ENCODE peak calls at places on chromosomes 3 and 15, in ten cellular contexts. E, Y, N, I, U, B, J, Z, O and S are unnamed samples.

GRCh38 chr3:105436687-105437086 is 70.0 kb downstream of the ALCAM start:
- DNase-seq in E (no peak), Y (no peak), N (no peak), I (no peak), U (no peak), B (no peak), J (no peak), Z (no peak), O (no peak), S (no peak)

GRCh38 chr3:15099364-15100098 is 583 bp upstream of the RBSN start:
- DNase-seq in E (no peak), Y (peak; percentile 13), N (no peak), I (no peak), U (no peak), B (no peak), J (no peak), Z (no peak), O (no peak), S (no peak)

GRCh38 chr15:50883903-50884302 is 24.6 kb upstream of the AP4E1 start:
- DNase-seq in E (no peak), Y (no peak), N (peak; percentile 73), I (no peak), U (no peak), B (no peak), J (peak; percentile 67), Z (no peak), O (no peak), S (no peak)

GRCh38 chr3:126543457-126544090 is 15.2 kb downstream of the C3orf22 start:
- DNase-seq in E (no peak), Y (peak; percentile 4), N (no peak), I (peak; percentile 29), U (peak; percentile 14), B (no peak), J (no peak), Z (no peak), O (no peak), S (no peak)

GRCh38 chr3:194198938-194199337 is 63.0 kb downstream of the HES1 start:
- DNase-seq in E (no peak), Y (no peak), N (no peak), I (no peak), U (no peak), B (no peak), J (no peak), Z (no peak), O (no peak), S (no peak)

GRCh38 chr15:80689716-80690115 is 5.4 kb upstream of the ABHD17C start:
- DNase-seq in E (no peak), Y (no peak), N (peak; percentile 23), I (no peak), U (no peak), B (no peak), J (peak; percentile 22), Z (no peak), O (no peak), S (no peak)

GRCh38 chr15:36658321-36658720 is 78.9 kb downstream of the CDIN1 start:
- DNase-seq in E (no peak), Y (no peak), N (no peak), I (no peak), U (no peak), B (no peak), J (no peak), Z (no peak), O (no peak), S (no peak)

GRCh38 chr3:137992592-137992991 is 17.4 kb upstream of the CLDN18 start:
- DNase-seq in E (no peak), Y (no peak), N (no peak), I (no peak), U (no peak), B (no peak), J (no peak), Z (no peak), O (no peak), S (no peak)

DNA sequence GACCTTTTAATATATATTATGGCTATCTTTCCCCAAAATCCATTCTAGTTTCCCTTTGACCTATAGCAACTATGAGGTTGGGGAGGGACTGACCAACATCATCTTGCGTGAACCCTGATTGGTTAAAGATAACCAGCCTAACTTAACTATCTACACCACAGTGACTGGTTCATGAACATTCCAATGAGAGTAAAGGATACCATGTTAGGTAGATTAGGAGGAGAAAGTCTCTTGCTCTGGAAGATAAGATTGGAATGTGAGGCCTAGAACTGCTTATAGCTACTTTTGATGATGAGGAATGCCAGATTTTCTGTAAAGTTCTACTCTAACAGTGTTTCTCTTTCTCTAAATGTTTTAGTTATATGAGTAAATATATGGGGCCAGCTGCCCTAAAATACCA is 481.3 kb downstream of the NSUN3 start:
- DNase-seq in E (no peak), Y (no peak), N (no peak), I (no peak), U (no peak), B (no peak), J (no peak), Z (no peak), O (no peak), S (no peak)
- TF ChIP-seq CTCF in E (no peak), Y (no peak), N (no peak), I (no peak), U (no peak), B (no peak), J (no peak), Z (no peak), O (no peak), S (no peak)

GRCh38 chr15:64045106-64045435 is 1.2 kb downstream of the DAPK2 start:
- DNase-seq in E (no peak), Y (no peak), N (no peak), I (no peak), U (no peak), B (peak; percentile 53), J (no peak), Z (no peak), O (no peak), S (peak; percentile 39)

GRCh38 chr15:64044315-64045105 is 1.8 kb downstream of the DAPK2 start:
- DNase-seq in E (no peak), Y (peak; percentile 25), N (peak; percentile 18), I (no peak), U (no peak), B (no peak), J (no peak), Z (no peak), O (no peak), S (peak; percentile 83)

GRCh38 chr15:64048766-64049165 is 2.5 kb upstream of the DAPK2 start:
- DNase-seq in E (no peak), Y (no peak), N (no peak), I (no peak), U (no peak), B (no peak), J (no peak), Z (no peak), O (no peak), S (no peak)

GRCh38 chr15:64045774-64046346 is 425 bp downstream of the DAPK2 start:
- DNase-seq in E (peak; percentile 65), Y (peak; percentile 29), N (no peak), I (peak; percentile 62), U (peak; percentile 39), B (no peak), J (no peak), Z (peak; percentile 35), O (no peak), S (peak; percentile 43)

DNA sequence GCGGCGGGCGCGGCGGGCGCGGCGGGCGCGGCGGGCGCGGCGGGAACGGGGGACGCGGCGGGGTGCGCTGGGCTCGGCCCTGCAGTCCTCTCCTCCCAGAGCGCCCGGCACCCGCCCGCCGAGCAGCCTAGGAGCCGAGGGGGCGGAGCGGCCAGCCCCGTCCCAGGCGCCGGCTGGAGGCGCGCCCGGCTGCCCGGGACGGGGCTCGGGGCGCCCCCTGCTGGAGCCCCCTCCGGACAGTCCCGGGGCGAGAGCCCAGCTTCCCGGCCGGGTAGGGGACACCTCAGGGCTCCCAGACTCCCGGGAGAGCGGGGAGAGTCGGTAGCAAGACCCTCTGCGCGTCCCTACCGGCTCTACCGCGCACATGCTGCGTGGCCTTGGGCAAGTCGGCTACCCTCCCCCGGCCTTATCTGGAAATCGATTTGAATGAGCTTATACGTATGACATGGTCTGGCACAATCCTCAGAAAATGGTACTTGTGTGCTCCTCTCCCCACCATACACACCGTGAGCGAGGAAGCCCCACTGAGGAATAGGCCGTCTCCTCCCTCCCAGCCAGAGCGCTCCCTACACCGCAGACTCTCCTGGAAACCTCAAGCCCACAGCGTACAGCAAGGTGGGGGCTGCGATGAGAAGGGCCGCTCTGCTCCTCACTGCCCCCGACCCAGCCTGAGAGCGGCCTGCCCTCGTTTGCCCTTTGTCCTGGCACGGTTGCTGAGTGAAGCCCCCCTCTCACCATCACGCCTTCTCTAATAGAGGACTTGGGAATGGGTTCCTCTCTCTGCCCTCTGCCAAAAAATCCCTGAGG is at the start of gene DAPK2:
- DNase-seq in E (peak; percentile 87), Y (peak; percentile 76), N (peak; percentile 58), I (peak; percentile 87), U (peak; percentile 75), B (peak; percentile 68), J (peak; percentile 37), Z (peak; percentile 70), O (peak; percentile 51), S (peak; percentile 95)
- TF ChIP-seq CTCF in E (peak; percentile 85), Y (peak; percentile 58), N (peak; percentile 58), I (peak; percentile 88), U (peak; percentile 72), B (peak; percentile 44), J (peak; percentile 67), Z (peak; percentile 83), O (peak; percentile 92), S (peak; percentile 73)

GRCh38 chr3:21117397-21117796 is 633.6 kb downstream of the ZNF385D start:
- DNase-seq in E (no peak), Y (no peak), N (no peak), I (no peak), U (no peak), B (no peak), J (no peak), Z (no peak), O (no peak), S (no peak)
- TF ChIP-seq CTCF in E (no peak), Y (no peak), N (no peak), I (no peak), U (no peak), B (no peak), J (no peak), Z (no peak), O (no peak), S (no peak)

GRCh38 chr3:8668216-8668615 is 23.6 kb upstream of the SSUH2 start:
- DNase-seq in E (no peak), Y (no peak), N (no peak), I (no peak), U (no peak), B (no peak), J (no peak), Z (no peak), O (no peak), S (no peak)

GRCh38 chr3:8673083-8673737 is 28.6 kb upstream of the SSUH2 start:
- DNase-seq in E (no peak), Y (no peak), N (no peak), I (no peak), U (no peak), B (no peak), J (no peak), Z (no peak), O (no peak), S (no peak)

GRCh38 chr3:8665407-8665896 is 20.9 kb upstream of the SSUH2 start:
- DNase-seq in E (no peak), Y (no peak), N (no peak), I (no peak), U (no peak), B (no peak), J (no peak), Z (no peak), O (no peak), S (peak; percentile 44)

GRCh38 chr3:8667429-8668091 is 23.0 kb upstream of the SSUH2 start:
- DNase-seq in E (no peak), Y (no peak), N (no peak), I (no peak), U (no peak), B (no peak), J (no peak), Z (no peak), O (no peak), S (no peak)

DNA sequence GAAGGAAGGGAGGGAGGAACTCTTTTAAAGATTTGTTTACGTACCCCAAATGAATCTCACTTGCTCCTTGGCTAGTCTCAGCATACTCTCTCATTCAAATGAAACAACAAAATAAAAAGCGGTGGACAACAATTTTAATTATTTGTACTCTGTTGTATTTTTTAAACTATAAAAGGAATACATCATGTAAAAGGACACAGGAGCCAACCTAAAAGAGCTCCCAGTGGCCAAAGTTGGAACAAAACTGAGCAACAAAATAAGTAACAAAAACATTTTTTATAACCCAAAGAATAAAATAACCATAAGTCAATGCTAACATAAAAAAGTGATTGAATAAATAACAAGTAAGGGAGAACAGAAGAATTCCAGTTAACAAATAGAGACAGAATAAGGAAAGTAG is 24.4 kb upstream of the SSUH2 start:
- DNase-seq in E (no peak), Y (no peak), N (no peak), I (no peak), U (no peak), B (no peak), J (no peak), Z (no peak), O (no peak), S (no peak)
- TF ChIP-seq CTCF in E (no peak), Y (no peak), N (peak; percentile 16), I (no peak), U (no peak), B (no peak), J (no peak), Z (peak; percentile 42), O (no peak), S (no peak)